ENCODE peak calls at places on chromosomes 3 and 15, in four cellular contexts. S is IMR-90, H is A549, R is body of pancreas. B is an unnamed sample.

GRCh38 chr3:167274141-167274874 is 105.8 kb downstream of the ZBBX start:
- DNase-seq in S (no peak), H (no peak), R (peak; percentile 14), B (no peak)

GRCh38 chr3:12759097-12759679 is at the start of gene TMEM40:
- DNase-seq in S (no peak), H (peak; percentile 32), R (no peak), B (no peak)

GRCh38 chr3:115685097-115685496 is 61.8 kb downstream of the GAP43 start:
- DNase-seq in S (no peak), H (no peak), R (no peak), B (no peak)

GRCh38 chr3:104908761-104909160 is 457.9 kb upstream of the ALCAM start:
- DNase-seq in S (no peak), H (no peak), R (no peak), B (no peak)

GRCh38 chr15:39588531-39589192 is 7.8 kb downstream of the THBS1 start:
- DNase-seq in S (peak; percentile 44), H (no peak), R (no peak), B (no peak)

GRCh38 chr3:50177346-50177745 is 14.1 kb upstream of the GNAT1 start:
- DNase-seq in S (no peak), H (no peak), R (peak; percentile 71), B (no peak)

GRCh38 chr3:129016725-129017530 is 15.8 kb downstream of the EFCC1 start:
- DNase-seq in S (peak; percentile 37), H (no peak), R (no peak), B (peak; percentile 36)

GRCh38 chr3:79598594-79598993 is 169.2 kb downstream of the ROBO1 start:
- DNase-seq in S (no peak), H (peak; percentile 1), R (peak; percentile 9), B (no peak)

GRCh38 chr3:192916455-192917257 is 1.0 kb downstream of the MB21D2 start:
- DNase-seq in S (peak; percentile 73), H (peak; percentile 46), R (peak; percentile 73), B (peak; percentile 70)

GRCh38 chr3:70277304-70277703 is 35.1 kb downstream of the MDFIC2 start:
- DNase-seq in S (no peak), H (peak; percentile 61), R (no peak), B (no peak)

GRCh38 chr3:189082666-189083427 is 88.9 kb upstream of the TPRG1 start:
- DNase-seq in S (no peak), H (no peak), R (no peak), B (no peak)

GRCh38 chr3:69842789-69843188 is 103.5 kb downstream of the MITF start:
- DNase-seq in S (no peak), H (no peak), R (peak; percentile 42), B (peak; percentile 17)

GRCh38 chr15:84937144-84937543 is 44.5 kb upstream of the PDE8A start:
- DNase-seq in S (peak; percentile 16), H (no peak), R (no peak), B (no peak)

GRCh38 chr3:131730581-131730980 is 227.8 kb upstream of the MRPL3 start:
- DNase-seq in S (no peak), H (no peak), R (no peak), B (no peak)

GRCh38 chr3:100042144-100042543 is 72.2 kb downstream of the FILIP1L start:
- DNase-seq in S (peak; percentile 93), H (peak; percentile 48), R (no peak), B (no peak)

GRCh38 chr3:36700537-36701248 is 63.7 kb downstream of the DCLK3 start:
- DNase-seq in S (peak; percentile 85), H (peak; percentile 72), R (peak; percentile 66), B (peak; percentile 18)

GRCh38 chr3:46668591-46668990 is 24.9 kb downstream of the ALS2CL start:
- DNase-seq in S (no peak), H (no peak), R (no peak), B (no peak)

GRCh38 chr3:11581237-11582122 is 62.2 kb downstream of the VGLL4 start:
- DNase-seq in S (no peak), H (no peak), R (no peak), B (no peak)

GRCh38 chr3:52771334-52771681 is 568 bp upstream of the NEK4 start:
- DNase-seq in S (no peak), H (no peak), R (no peak), B (no peak)

GRCh38 chr3:15258720-15259119 is 52.7 kb downstream of the CAPN7 start:
- DNase-seq in S (no peak), H (no peak), R (no peak), B (no peak)

GRCh38 chr15:42919308-42919707 is 1.3 kb downstream of the TTBK2 start:
- DNase-seq in S (peak; percentile 6), H (no peak), R (no peak), B (no peak)

GRCh38 chr3:132549890-132550578 is 47.0 kb upstream of the ACKR4 start:
- DNase-seq in S (peak; percentile 83), H (no peak), R (no peak), B (no peak)

GRCh38 chr15:69181419-69181818 is 21.0 kb downstream of the GLCE start:
- DNase-seq in S (peak; percentile 34), H (no peak), R (no peak), B (no peak)

GRCh38 chr3:184417619-184418327 is 37.9 kb downstream of the CHRD start:
- DNase-seq in S (peak; percentile 51), H (peak; percentile 64), R (peak; percentile 79), B (peak; percentile 25)

GRCh38 chr3:115165266-115165665 is 18.2 kb upstream of the ZBTB20 start:
- DNase-seq in S (no peak), H (no peak), R (no peak), B (no peak)

GRCh38 chr3:151086484-151087456 is 1.3 kb downstream of the MED12L start:
- DNase-seq in S (peak; percentile 86), H (peak; percentile 88), R (peak; percentile 75), B (peak; percentile 18)

GRCh38 chr3:147189016-147189415 is 217.3 kb downstream of the ZIC4 start:
- DNase-seq in S (peak; percentile 23), H (no peak), R (no peak), B (no peak)

GRCh38 chr3:123984957-123985356 is 7.0 kb downstream of the ROPN1 start:
- DNase-seq in S (no peak), H (no peak), R (no peak), B (no peak)

GRCh38 chr15:40493089-40493840 is 22.5 kb downstream of the CHST14 start:
- DNase-seq in S (no peak), H (no peak), R (no peak), B (no peak)

GRCh38 chr15:70257573-70258220 is 160.0 kb upstream of the TLE3 start:
- DNase-seq in S (no peak), H (no peak), R (no peak), B (no peak)

GRCh38 chr3:146831657-146832056 is 226.5 kb upstream of the PLSCR5 start:
- DNase-seq in S (no peak), H (no peak), R (no peak), B (no peak)

GRCh38 chr3:149180057-149180573 is 41.5 kb downstream of the CP start:
- DNase-seq in S (peak; percentile 100), H (peak; percentile 99), R (peak; percentile 61), B (peak; percentile 94)

GRCh38 chr15:69782809-69783208 is 314.9 kb downstream of the TLE3 start:
- DNase-seq in S (no peak), H (no peak), R (peak; percentile 67), B (no peak)

GRCh38 chr15:57605491-57605890 is 13.8 kb downstream of the MYZAP start:
- DNase-seq in S (no peak), H (no peak), R (no peak), B (no peak)

GRCh38 chr15:88912500-88912921 is 668 bp downstream of the MFGE8 start:
- DNase-seq in S (no peak), H (no peak), R (no peak), B (no peak)

GRCh38 chr3:197891-198491 is 1.4 kb downstream of the CHL1 start:
- DNase-seq in S (no peak), H (no peak), R (peak; percentile 5), B (no peak)
- H3K9me3 ChIP-seq in S (no peaks in the 10 kb centered on the region), H (no peaks in the 10 kb centered on the region), R (no peaks in the 10 kb centered on the region), B (no peaks in the 10 kb centered on the region)

DNA sequence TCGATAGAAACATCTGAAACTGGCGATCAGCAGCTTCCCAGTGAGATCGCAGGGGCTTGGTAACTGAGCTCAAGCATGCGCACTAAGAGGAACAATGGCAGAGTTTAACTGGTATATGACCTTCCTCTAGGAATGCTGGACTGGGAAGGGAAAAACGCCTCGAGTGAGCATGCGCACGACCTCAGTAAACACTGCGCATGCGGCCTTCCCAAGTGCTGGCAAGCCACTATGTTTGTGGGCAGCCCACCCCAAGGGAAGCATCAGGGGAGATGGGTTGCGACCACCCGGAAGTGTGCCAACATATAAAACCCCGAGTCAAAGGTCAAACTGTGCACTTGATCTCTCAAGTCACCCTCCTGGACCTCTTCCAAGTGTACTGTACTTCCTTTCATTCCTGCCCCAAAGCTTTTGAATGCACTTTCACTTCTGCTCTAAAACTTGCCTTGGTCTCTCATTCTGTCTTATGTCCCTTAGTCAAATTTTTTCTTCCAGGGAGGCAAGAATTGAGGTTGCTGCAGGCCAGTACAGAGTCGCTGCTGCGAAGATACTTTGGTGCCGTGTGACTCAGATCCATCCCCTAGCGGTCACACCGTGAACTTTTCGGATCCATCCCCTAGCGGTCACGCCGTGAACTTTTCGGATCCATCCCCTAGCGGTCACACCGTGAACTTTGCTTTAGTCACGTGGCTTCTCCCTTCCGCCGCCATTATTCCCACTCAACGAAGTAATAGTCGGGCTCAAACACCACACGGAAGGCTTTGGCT is 243.3 kb downstream of the FAM43A start:
- DNase-seq in S (no peak), H (peak; percentile 7), R (no peak), B (no peak)
- TF ChIP-seq CTCF in S (peak; percentile 20), H (no peak), R (peak; percentile 16), B (peak; percentile 29)

DNA sequence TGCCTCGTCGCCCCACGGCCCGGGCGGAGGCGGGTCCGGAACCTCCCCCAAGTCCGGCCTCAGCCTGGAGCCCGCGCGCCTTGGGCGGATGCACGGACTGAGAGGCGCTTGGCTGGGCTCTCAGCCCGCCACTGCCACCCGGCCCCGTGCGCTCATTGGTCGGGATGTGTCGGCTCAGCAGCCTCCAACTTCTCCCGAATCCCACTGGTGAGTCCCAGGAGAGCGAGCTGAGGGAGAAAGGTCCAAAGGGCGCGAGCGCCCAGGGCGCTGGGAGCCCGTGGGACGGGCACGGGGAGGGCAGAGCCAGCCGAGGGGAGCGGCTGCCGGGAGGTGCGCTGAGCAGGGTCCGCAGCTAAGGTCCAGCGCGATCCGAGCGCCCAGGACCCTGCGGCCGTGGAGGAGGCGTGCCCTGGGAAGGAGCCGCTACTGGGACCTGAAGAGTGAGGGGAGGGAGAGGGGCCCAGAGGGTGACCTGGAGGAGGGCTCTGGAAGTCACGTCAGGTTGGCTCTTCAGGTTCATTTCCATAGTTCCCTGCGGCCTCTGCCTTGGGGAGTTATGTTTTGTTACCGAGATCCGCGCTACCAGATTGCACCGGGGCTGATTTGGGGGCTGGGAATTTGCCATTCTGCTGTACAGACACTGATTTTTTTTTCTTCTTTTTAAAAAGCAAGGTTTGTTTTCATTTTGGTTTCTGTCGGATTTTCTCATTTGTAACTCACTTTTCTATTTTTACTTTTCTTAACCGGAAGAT is at the start of gene MME:
- DNase-seq in S (peak; percentile 73), H (no peak), R (peak; percentile 31), B (peak; percentile 63)
- TF ChIP-seq POLR2A in S (peak; percentile 28), H (no peak), R (no peak), B (peak; percentile 32)

GRCh38 chr15:25054329-25054728 is 99.5 kb downstream of the SNRPN start:
- DNase-seq in S (no peak), H (no peak), R (no peak), B (no peak)

GRCh38 chr15:25054943-25055342 is 100.2 kb downstream of the SNRPN start:
- DNase-seq in S (no peak), H (no peak), R (no peak), B (no peak)

GRCh38 chr15:25057574-25057973 is 102.8 kb downstream of the SNRPN start:
- DNase-seq in S (no peak), H (no peak), R (no peak), B (peak; percentile 1)

GRCh38 chr15:25056484-25057429 is 102.0 kb downstream of the SNRPN start:
- DNase-seq in S (no peak), H (peak; percentile 10), R (no peak), B (no peak)

GRCh38 chr15:25055356-25056068 is 100.7 kb downstream of the SNRPN start:
- DNase-seq in S (no peak), H (no peak), R (no peak), B (no peak)
- H3K9me3 ChIP-seq in S (peaks cover 100% of the 10 kb centered on the region), H (peaks cover 65% of the 10 kb centered on the region), R (peaks cover 100% of the 10 kb centered on the region), B (peaks cover 96% of the 10 kb centered on the region)

B was measured in gastrocnemius medialis.